ENCODE peak calls at places on chromosome 15, in six cellular contexts. One of them, this sample, is unnamed.

GRCh38 chr15:81322708-81323253 is 1.2 kb downstream of the STARD5 start:
- DNase-seq in substantia nigra: no peak
- DNase-seq in activated T-cell treated with anti-CD3 and anti-CD28 coated beads for 24 hours: no peak
- DNase-seq in neuronal stem cell: no peak
- DNase-seq in foreskin keratinocyte: peak
- DNase-seq in HAP-1: no peak
- DNase-seq in this sample: no peak

GRCh38 chr15:70501849-70502248 is 261.5 kb downstream of the UACA start:
- DNase-seq in substantia nigra: no peak
- DNase-seq in activated T-cell treated with anti-CD3 and anti-CD28 coated beads for 24 hours: no peak
- DNase-seq in neuronal stem cell: no peak
- DNase-seq in foreskin keratinocyte: no peak
- DNase-seq in HAP-1: no peak
- DNase-seq in this sample: no peak

GRCh38 chr15:66846811-66847210 is 144.8 kb downstream of the SMAD6 start:
- DNase-seq in substantia nigra: no peak
- DNase-seq in activated T-cell treated with anti-CD3 and anti-CD28 coated beads for 24 hours: no peak
- DNase-seq in neuronal stem cell: no peak
- DNase-seq in foreskin keratinocyte: no peak
- DNase-seq in HAP-1: no peak
- DNase-seq in this sample: no peak

GRCh38 chr15:38651328-38652038 is 86.9 kb upstream of the RASGRP1 start:
- DNase-seq in substantia nigra: no peak
- DNase-seq in activated T-cell treated with anti-CD3 and anti-CD28 coated beads for 24 hours: peak
- DNase-seq in neuronal stem cell: no peak
- DNase-seq in foreskin keratinocyte: peak
- DNase-seq in HAP-1: no peak
- DNase-seq in this sample: no peak

GRCh38 chr15:38071211-38071972 is 137.0 kb downstream of the TMCO5A start:
- DNase-seq in substantia nigra: no peak
- DNase-seq in activated T-cell treated with anti-CD3 and anti-CD28 coated beads for 24 hours: no peak
- DNase-seq in neuronal stem cell: no peak
- DNase-seq in foreskin keratinocyte: no peak
- DNase-seq in HAP-1: no peak
- DNase-seq in this sample: no peak

GRCh38 chr15:77632760-77633133 is at the start of gene LINGO1:
- DNase-seq in substantia nigra: peak
- DNase-seq in activated T-cell treated with anti-CD3 and anti-CD28 coated beads for 24 hours: no peak
- DNase-seq in neuronal stem cell: peak
- DNase-seq in foreskin keratinocyte: no peak
- DNase-seq in HAP-1: peak
- DNase-seq in this sample: no peak

GRCh38 chr15:81814882-81815455 is 230.8 kb downstream of the MEX3B start:
- DNase-seq in substantia nigra: no peak
- DNase-seq in activated T-cell treated with anti-CD3 and anti-CD28 coated beads for 24 hours: no peak
- DNase-seq in neuronal stem cell: no peak
- DNase-seq in foreskin keratinocyte: no peak
- DNase-seq in HAP-1: no peak
- DNase-seq in this sample: no peak

GRCh38 chr15:45980376-45980775 is 345.5 kb downstream of the SQOR start:
- DNase-seq in substantia nigra: no peak
- DNase-seq in activated T-cell treated with anti-CD3 and anti-CD28 coated beads for 24 hours: no peak
- DNase-seq in neuronal stem cell: no peak
- DNase-seq in foreskin keratinocyte: peak
- DNase-seq in HAP-1: no peak
- DNase-seq in this sample: no peak

GRCh38 chr15:73851679-73852078 is 21.7 kb upstream of the TBC1D21 start:
- DNase-seq in substantia nigra: no peak
- DNase-seq in activated T-cell treated with anti-CD3 and anti-CD28 coated beads for 24 hours: no peak
- DNase-seq in neuronal stem cell: peak
- DNase-seq in foreskin keratinocyte: peak
- DNase-seq in HAP-1: peak
- DNase-seq in this sample: peak